ENCODE peak calls at places on chromosomes 13 and 19, in eight cellular contexts. C, G, N, X, V, J, O and I are unnamed samples.

GRCh38 chr13:38543561-38543960 is 143.3 kb upstream of the FREM2 start:
- DNase-seq in C (peak; percentile 26), J (peak; percentile 78), G (no peak), V (peak; percentile 70), N (no peak), X (no peak), O (no peak), I (no peak)

GRCh38 chr13:110371550-110372465 is 64.7 kb downstream of the COL4A2 start:
- DNase-seq in J (no peak), N (no peak), V (peak; percentile 65), G (no peak), X (no peak), O (peak; percentile 23), C (peak; percentile 91), I (no peak)

GRCh38 chr13:40043759-40044158 is 388.3 kb downstream of the COG6 start:
- DNase-seq in X (no peak), O (no peak), N (no peak), G (no peak), J (peak; percentile 72), V (no peak), C (no peak), I (no peak)

GRCh38 chr13:21234537-21234936 is 58.1 kb downstream of the MRPL57 start:
- DNase-seq in G (peak; percentile 50), J (no peak), V (no peak), X (no peak), C (no peak), N (no peak), O (no peak), I (no peak)

GRCh38 chr19:10961073-10961762 is 388 bp downstream of the SMARCA4 start:
- DNase-seq in G (peak; percentile 35), J (no peak), C (no peak), X (no peak), O (peak; percentile 25), N (no peak), V (peak; percentile 13), I (peak; percentile 53)

GRCh38 chr13:50123862-50124535 is 108.8 kb downstream of the KCNRG start:
- DNase-seq in X (peak; percentile 67), J (peak; percentile 86), V (peak; percentile 89), N (peak; percentile 77), G (peak; percentile 84), C (peak; percentile 98), O (peak; percentile 97), I (peak; percentile 72)

GRCh38 chr19:10295305-10295846 is 5.6 kb downstream of the ICAM5 start:
- DNase-seq in V (no peak), O (peak; percentile 87), N (no peak), X (peak; percentile 70), G (no peak), C (peak; percentile 48), J (no peak), I (no peak)

GRCh38 chr19:46639356-46640061 is 3.5 kb upstream of the GNG8 start:
- DNase-seq in O (peak; percentile 64), X (no peak), V (peak; percentile 51), J (no peak), C (peak; percentile 52), N (no peak), G (no peak), I (peak; percentile 31)

GRCh38 chr19:18672606-18673337 is 10.7 kb upstream of the CRTC1 start:
- DNase-seq in V (peak; percentile 60), G (no peak), X (no peak), N (no peak), J (no peak), C (peak; percentile 49), O (no peak), I (no peak)

DNA sequence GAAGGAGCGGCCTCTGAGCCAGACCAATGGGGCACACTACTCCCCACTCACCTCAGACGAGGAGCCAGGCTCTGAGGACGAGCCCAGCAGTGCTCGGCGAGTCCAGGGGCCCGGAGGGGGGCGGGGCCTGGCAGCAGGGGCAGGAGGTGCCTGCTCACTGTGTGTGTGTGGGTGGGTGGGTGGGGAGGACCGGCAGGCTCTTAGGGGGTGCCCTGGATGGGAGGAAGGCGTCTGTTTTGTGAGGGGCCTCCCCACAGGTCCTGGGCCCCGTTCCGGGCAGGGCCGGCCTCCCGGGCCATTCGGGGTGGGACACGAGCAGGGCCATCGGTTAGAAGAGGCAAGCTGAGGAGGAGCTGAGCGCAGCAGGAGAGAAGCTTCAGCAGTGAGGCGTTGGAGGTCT is 12.7 kb downstream of the PLEKHJ1 start:
- DNase-seq in N (no peak), X (no peak), J (no peak), V (no peak), G (no peak), C (no peak), O (no peak), I (no peak)
- TF ChIP-seq CTCF in N (no peak), X (no peak), J (no peak), V (no peak), G (no peak), C (no peak), O (no peak), I (no peak)

GRCh38 chr13:97433727-97434416 is at the start of gene RAP2A:
- DNase-seq in O (peak; percentile 83), C (peak; percentile 97), J (peak; percentile 77), V (peak; percentile 88), N (peak; percentile 88), X (peak; percentile 87), G (peak; percentile 77), I (peak; percentile 93)
- TF ChIP-seq CTCF in O (peak; percentile 48), C (no peak), J (no peak), V (no peak), N (no peak), X (no peak), G (no peak), I (no peak)

GRCh38 chr13:114339779-114340534 is 25.7 kb downstream of the CHAMP1 start:
- DNase-seq in G (peak; percentile 62), X (no peak), C (peak; percentile 58), J (no peak), O (no peak), N (no peak), V (peak; percentile 26), I (no peak)
- TF ChIP-seq CTCF in G (peak; percentile 65), X (peak; percentile 62), C (peak; percentile 77), J (peak; percentile 78), O (peak; percentile 85), N (peak; percentile 45), V (peak; percentile 74), I (peak; percentile 36)

GRCh38 chr13:37047846-37048245 is 11.6 kb downstream of the SUPT20H start:
- DNase-seq in V (no peak), O (no peak), C (no peak), N (no peak), X (no peak), G (no peak), J (no peak), I (no peak)

GRCh38 chr13:37047032-37047431 is 12.5 kb downstream of the SUPT20H start:
- DNase-seq in J (no peak), N (no peak), V (no peak), O (no peak), X (no peak), C (no peak), G (no peak), I (no peak)

GRCh38 chr13:37046062-37046461 is 13.4 kb downstream of the SUPT20H start:
- DNase-seq in N (no peak), V (no peak), X (no peak), J (no peak), G (no peak), C (no peak), O (no peak), I (no peak)

DNA sequence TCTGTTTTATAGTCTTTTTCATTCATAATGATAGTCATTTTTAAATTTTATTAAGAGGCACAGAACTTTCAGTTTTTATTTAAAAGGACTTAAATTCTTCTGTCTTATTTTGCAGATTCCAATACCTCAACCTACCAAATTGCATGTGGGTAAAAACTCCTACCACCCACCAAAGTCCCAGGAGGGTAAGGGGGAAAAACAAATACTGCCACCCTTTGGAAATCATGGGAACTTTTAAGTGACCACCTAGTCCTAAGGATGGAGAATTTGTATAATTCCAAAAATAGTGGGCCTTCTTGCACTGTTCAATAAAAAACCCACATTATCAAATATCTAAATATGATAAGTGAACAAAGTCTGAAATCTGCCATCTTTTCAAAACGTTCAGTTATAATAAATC is 9.7 kb downstream of the SUPT20H start:
- DNase-seq in O (no peak), V (no peak), J (no peak), N (no peak), C (no peak), G (no peak), X (no peak), I (no peak)
- TF ChIP-seq CTCF in O (peak; percentile 13), V (no peak), J (peak; percentile 25), N (peak; percentile 17), C (peak; percentile 21), G (peak; percentile 25), X (no peak), I (peak; percentile 34)